ENCODE peak calls at places on chromosome 1, in six cellular contexts. One of them, this sample, is unnamed.

GRCh38 chr1:24379733-24380315 is 33.8 kb downstream of the STPG1 start:
- DNase-seq in transverse colon: no peak
- DNase-seq in vagina: peak
- DNase-seq in prostate gland: no peak
- DNase-seq in endothelial cell of umbilical vein: no peak
- DNase-seq in upper lobe of left lung: no peak
- DNase-seq in this sample: no peak

GRCh38 chr1:29453502-29454240 is 217.3 kb downstream of the PTPRU start:
- DNase-seq in transverse colon: no peak
- DNase-seq in vagina: no peak
- DNase-seq in prostate gland: no peak
- DNase-seq in endothelial cell of umbilical vein: peak
- DNase-seq in upper lobe of left lung: no peak
- DNase-seq in this sample: peak

GRCh38 chr1:86774305-86775304 is 70.2 kb downstream of the SH3GLB1 start:
- DNase-seq in transverse colon: peak
- DNase-seq in vagina: peak
- DNase-seq in prostate gland: no peak
- DNase-seq in endothelial cell of umbilical vein: peak
- DNase-seq in upper lobe of left lung: no peak
- DNase-seq in this sample: peak

GRCh38 chr1:2097386-2098300 is 47.4 kb downstream of the PRKCZ start:
- DNase-seq in transverse colon: no peak
- DNase-seq in vagina: no peak
- DNase-seq in prostate gland: no peak
- DNase-seq in endothelial cell of umbilical vein: no peak
- DNase-seq in upper lobe of left lung: peak
- DNase-seq in this sample: no peak

GRCh38 chr1:183276386-183276785 is 90.3 kb downstream of the LAMC2 start:
- DNase-seq in transverse colon: no peak
- DNase-seq in vagina: peak
- DNase-seq in prostate gland: no peak
- DNase-seq in endothelial cell of umbilical vein: no peak
- DNase-seq in upper lobe of left lung: no peak
- DNase-seq in this sample: peak

GRCh38 chr1:7388488-7389185 is 382.5 kb upstream of the VAMP3 start:
- DNase-seq in transverse colon: no peak
- DNase-seq in vagina: peak
- DNase-seq in prostate gland: no peak
- DNase-seq in endothelial cell of umbilical vein: peak
- DNase-seq in upper lobe of left lung: peak
- DNase-seq in this sample: peak

GRCh38 chr1:39688706-39689105 is 2.5 kb downstream of the HPCAL4 start:
- DNase-seq in transverse colon: no peak
- DNase-seq in vagina: no peak
- DNase-seq in prostate gland: no peak
- DNase-seq in endothelial cell of umbilical vein: no peak
- DNase-seq in upper lobe of left lung: no peak
- DNase-seq in this sample: no peak

GRCh38 chr1:24526940-24527542 is 24.4 kb downstream of the RCAN3 start:
- DNase-seq in transverse colon: no peak
- DNase-seq in vagina: no peak
- DNase-seq in prostate gland: no peak
- DNase-seq in endothelial cell of umbilical vein: peak
- DNase-seq in upper lobe of left lung: no peak
- DNase-seq in this sample: no peak

GRCh38 chr1:233668725-233669294 is 54.9 kb downstream of the KCNK1 start:
- DNase-seq in transverse colon: peak
- DNase-seq in vagina: no peak
- DNase-seq in prostate gland: no peak
- DNase-seq in endothelial cell of umbilical vein: peak
- DNase-seq in upper lobe of left lung: no peak
- DNase-seq in this sample: no peak
- TF ChIP-seq POLR2AphosphoS5 in transverse colon: peak
- TF ChIP-seq POLR2AphosphoS5 in vagina: peak
- TF ChIP-seq POLR2AphosphoS5 in prostate gland: no peak
- TF ChIP-seq POLR2AphosphoS5 in endothelial cell of umbilical vein: no peak
- TF ChIP-seq POLR2AphosphoS5 in upper lobe of left lung: no peak
- TF ChIP-seq POLR2AphosphoS5 in this sample: no peak

GRCh38 chr1:168243636-168244212 is 17.9 kb downstream of the SFT2D2 start:
- DNase-seq in transverse colon: no peak
- DNase-seq in vagina: no peak
- DNase-seq in prostate gland: no peak
- DNase-seq in endothelial cell of umbilical vein: no peak
- DNase-seq in upper lobe of left lung: no peak
- DNase-seq in this sample: no peak
- H3K27ac ChIP-seq in transverse colon: peak
- H3K27ac ChIP-seq in vagina: peak
- H3K27ac ChIP-seq in prostate gland: peak
- H3K27ac ChIP-seq in endothelial cell of umbilical vein: no peak
- H3K27ac ChIP-seq in upper lobe of left lung: peak
- H3K27ac ChIP-seq in this sample: peak

DNA sequence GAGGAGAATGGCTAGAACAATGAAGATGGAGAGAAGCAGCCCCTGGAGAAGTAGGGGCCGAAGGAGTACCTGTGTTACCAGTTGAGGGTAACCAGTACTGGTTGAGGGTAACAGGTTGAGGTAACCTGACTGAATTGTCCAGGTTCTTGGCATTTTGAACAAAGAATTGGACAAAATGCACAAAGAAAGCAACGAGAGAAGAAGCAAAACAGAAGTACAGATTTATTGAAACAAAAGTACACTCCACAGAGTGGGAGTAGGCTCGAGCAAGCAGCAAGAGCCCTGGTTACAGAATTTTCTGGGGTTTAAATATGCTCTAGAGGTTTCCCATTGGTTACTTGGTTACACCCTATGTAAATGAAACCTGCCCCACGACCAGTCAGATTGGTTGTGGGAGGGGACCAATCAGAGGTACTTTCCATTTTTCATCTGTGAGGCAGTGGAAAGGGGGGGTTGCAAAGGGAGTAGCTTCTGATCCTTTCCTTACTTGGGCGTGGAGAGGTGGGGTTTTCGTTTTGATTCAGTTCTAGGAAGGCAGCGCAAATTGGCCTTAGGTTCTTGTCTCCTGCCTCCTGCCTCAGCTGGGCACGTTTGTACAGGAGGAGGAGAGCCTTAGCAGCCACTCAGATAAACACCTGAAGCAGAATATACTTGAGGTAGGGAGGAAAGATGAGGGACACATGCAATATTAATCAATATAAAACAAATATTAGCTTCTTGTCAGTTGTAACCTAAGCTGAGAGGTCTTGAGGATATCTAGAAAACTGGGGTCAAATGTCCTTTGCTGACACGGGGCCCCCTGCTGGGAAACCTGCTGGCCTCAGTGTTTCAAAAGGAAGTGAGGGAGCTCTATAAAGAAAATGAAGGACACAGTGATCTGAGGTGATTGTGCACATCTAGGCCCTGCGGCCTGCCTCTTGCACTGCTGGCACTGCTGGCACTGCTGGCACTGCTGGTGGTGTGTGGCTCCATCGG is 14.3 kb upstream of the LSM10 start:
- DNase-seq in transverse colon: no peak
- DNase-seq in vagina: no peak
- DNase-seq in prostate gland: no peak
- DNase-seq in endothelial cell of umbilical vein: peak
- DNase-seq in upper lobe of left lung: no peak
- DNase-seq in this sample: no peak
- TF ChIP-seq POLR2AphosphoS5 in transverse colon: no peak
- TF ChIP-seq POLR2AphosphoS5 in vagina: no peak
- TF ChIP-seq POLR2AphosphoS5 in prostate gland: no peak
- TF ChIP-seq POLR2AphosphoS5 in endothelial cell of umbilical vein: no peak
- TF ChIP-seq POLR2AphosphoS5 in upper lobe of left lung: no peak
- TF ChIP-seq POLR2AphosphoS5 in this sample: no peak

GRCh38 chr1:158014702-158015320 is 21.4 kb downstream of the KIRREL1 start:
- DNase-seq in transverse colon: no peak
- DNase-seq in vagina: no peak
- DNase-seq in prostate gland: no peak
- DNase-seq in endothelial cell of umbilical vein: no peak
- DNase-seq in upper lobe of left lung: no peak
- DNase-seq in this sample: no peak
- H3K27ac ChIP-seq in transverse colon: peak
- H3K27ac ChIP-seq in vagina: peak
- H3K27ac ChIP-seq in prostate gland: no peak
- H3K27ac ChIP-seq in endothelial cell of umbilical vein: no peak
- H3K27ac ChIP-seq in upper lobe of left lung: no peak
- H3K27ac ChIP-seq in this sample: no peak

GRCh38 chr1:43522431-43522775 is 8.3 kb upstream of the PTPRF start:
- DNase-seq in transverse colon: no peak
- DNase-seq in vagina: no peak
- DNase-seq in prostate gland: no peak
- DNase-seq in endothelial cell of umbilical vein: no peak
- DNase-seq in upper lobe of left lung: no peak
- DNase-seq in this sample: no peak

GRCh38 chr1:43521078-43521477 is 9.6 kb upstream of the PTPRF start:
- DNase-seq in transverse colon: no peak
- DNase-seq in vagina: no peak
- DNase-seq in prostate gland: no peak
- DNase-seq in endothelial cell of umbilical vein: no peak
- DNase-seq in upper lobe of left lung: no peak
- DNase-seq in this sample: peak

GRCh38 chr1:43521716-43522115 is 9.0 kb upstream of the PTPRF start:
- DNase-seq in transverse colon: no peak
- DNase-seq in vagina: no peak
- DNase-seq in prostate gland: no peak
- DNase-seq in endothelial cell of umbilical vein: no peak
- DNase-seq in upper lobe of left lung: no peak
- DNase-seq in this sample: peak

GRCh38 chr1:43524804-43525203 is 5.9 kb upstream of the PTPRF start:
- DNase-seq in transverse colon: peak
- DNase-seq in vagina: no peak
- DNase-seq in prostate gland: no peak
- DNase-seq in endothelial cell of umbilical vein: no peak
- DNase-seq in upper lobe of left lung: no peak
- DNase-seq in this sample: peak

DNA sequence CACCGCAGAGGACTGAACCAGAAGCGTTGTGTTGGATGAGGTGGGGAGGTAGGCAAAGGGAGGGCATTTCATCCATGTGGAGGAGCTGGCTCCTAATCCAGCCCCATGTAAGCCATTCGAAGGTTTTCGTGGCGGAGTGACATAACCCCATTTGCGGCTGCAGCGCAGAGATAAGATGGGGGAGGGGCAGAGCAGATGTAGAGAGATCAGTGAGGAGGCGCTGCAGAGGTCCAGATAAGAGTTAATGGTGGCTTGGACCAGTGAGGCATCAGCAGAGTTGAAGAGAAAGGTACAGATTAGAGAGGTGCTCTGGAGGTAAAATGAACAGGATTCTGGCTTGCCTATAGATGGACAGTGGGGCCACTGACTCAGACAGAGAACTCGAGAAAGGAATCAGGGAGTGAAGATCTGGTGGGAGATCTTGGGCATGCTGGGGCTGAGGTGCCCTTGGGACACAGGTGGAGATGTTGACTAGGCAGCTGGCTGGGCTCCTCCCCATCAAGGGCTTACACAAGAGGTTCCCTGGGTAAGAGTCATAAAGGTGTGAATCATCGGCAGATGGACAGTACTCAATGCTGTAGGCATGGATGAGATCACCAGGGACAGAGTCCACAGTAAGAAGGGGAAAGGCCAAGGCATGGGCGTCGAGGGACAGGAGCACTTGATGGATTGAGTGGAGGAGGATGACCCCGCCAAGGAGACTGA is 7.8 kb upstream of the PTPRF start:
- DNase-seq in transverse colon: peak
- DNase-seq in vagina: no peak
- DNase-seq in prostate gland: no peak
- DNase-seq in endothelial cell of umbilical vein: no peak
- DNase-seq in upper lobe of left lung: no peak
- DNase-seq in this sample: no peak
- TF ChIP-seq POLR2AphosphoS5 in transverse colon: peak
- TF ChIP-seq POLR2AphosphoS5 in vagina: peak
- TF ChIP-seq POLR2AphosphoS5 in prostate gland: no peak
- TF ChIP-seq POLR2AphosphoS5 in endothelial cell of umbilical vein: no peak
- TF ChIP-seq POLR2AphosphoS5 in upper lobe of left lung: no peak
- TF ChIP-seq POLR2AphosphoS5 in this sample: no peak

GRCh38 chr1:112515311-112516009 is 6.7 kb downstream of the WNT2B start:
- DNase-seq in transverse colon: no peak
- DNase-seq in vagina: no peak
- DNase-seq in prostate gland: no peak
- DNase-seq in endothelial cell of umbilical vein: peak
- DNase-seq in upper lobe of left lung: no peak
- DNase-seq in this sample: no peak

GRCh38 chr1:112517231-112517630 is 8.5 kb downstream of the WNT2B start:
- DNase-seq in transverse colon: no peak
- DNase-seq in vagina: no peak
- DNase-seq in prostate gland: no peak
- DNase-seq in endothelial cell of umbilical vein: no peak
- DNase-seq in upper lobe of left lung: peak
- DNase-seq in this sample: no peak

GRCh38 chr1:112516141-112516540 is 7.4 kb downstream of the WNT2B start:
- DNase-seq in transverse colon: no peak
- DNase-seq in vagina: no peak
- DNase-seq in prostate gland: no peak
- DNase-seq in endothelial cell of umbilical vein: no peak
- DNase-seq in upper lobe of left lung: no peak
- DNase-seq in this sample: no peak

GRCh38 chr1:112513112-112513870 is 4.5 kb downstream of the WNT2B start:
- DNase-seq in transverse colon: peak
- DNase-seq in vagina: no peak
- DNase-seq in prostate gland: no peak
- DNase-seq in endothelial cell of umbilical vein: no peak
- DNase-seq in upper lobe of left lung: no peak
- DNase-seq in this sample: no peak

DNA sequence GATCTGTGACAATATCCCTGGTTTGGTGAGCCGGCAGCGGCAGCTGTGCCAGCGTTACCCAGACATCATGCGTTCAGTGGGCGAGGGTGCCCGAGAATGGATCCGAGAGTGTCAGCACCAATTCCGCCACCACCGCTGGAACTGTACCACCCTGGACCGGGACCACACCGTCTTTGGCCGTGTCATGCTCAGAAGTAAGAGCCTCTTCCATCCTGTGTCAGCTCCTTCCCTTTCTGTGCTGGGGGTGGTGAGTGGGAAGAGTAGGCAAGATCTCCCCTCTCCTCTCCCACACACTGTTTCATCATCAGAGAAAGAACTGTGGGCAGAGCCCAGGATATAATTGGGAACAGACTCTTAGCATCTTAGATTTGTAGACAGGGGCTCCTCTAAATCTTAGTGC is 6.1 kb downstream of the WNT2B start:
- DNase-seq in transverse colon: no peak
- DNase-seq in vagina: no peak
- DNase-seq in prostate gland: no peak
- DNase-seq in endothelial cell of umbilical vein: no peak
- DNase-seq in upper lobe of left lung: peak
- DNase-seq in this sample: no peak
- H3K27ac ChIP-seq in transverse colon: no peak
- H3K27ac ChIP-seq in vagina: no peak
- H3K27ac ChIP-seq in prostate gland: no peak
- H3K27ac ChIP-seq in endothelial cell of umbilical vein: no peak
- H3K27ac ChIP-seq in upper lobe of left lung: no peak
- H3K27ac ChIP-seq in this sample: no peak

GRCh38 chr1:59750612-59751395 is 63.9 kb upstream of the HOOK1 start:
- DNase-seq in transverse colon: peak
- DNase-seq in vagina: no peak
- DNase-seq in prostate gland: no peak
- DNase-seq in endothelial cell of umbilical vein: peak
- DNase-seq in upper lobe of left lung: no peak
- DNase-seq in this sample: no peak
- TF ChIP-seq POLR2AphosphoS5 in transverse colon: no peak
- TF ChIP-seq POLR2AphosphoS5 in vagina: peak
- TF ChIP-seq POLR2AphosphoS5 in prostate gland: peak
- TF ChIP-seq POLR2AphosphoS5 in endothelial cell of umbilical vein: peak
- TF ChIP-seq POLR2AphosphoS5 in upper lobe of left lung: peak
- TF ChIP-seq POLR2AphosphoS5 in this sample: no peak

This sample was measured in spleen.